ENCODE peak calls at places on chromosomes 2 and 18, in five cellular contexts. X is A549, N is tibial nerve, K is gastrocnemius medialis, T is body of pancreas. D is an unnamed sample.

GRCh38 chr2:50727940-50728339 is 304.0 kb downstream of the NRXN1 start:
- DNase-seq in X (no peak), N (no peak), K (no peak), T (no peak), D (no peak)

GRCh38 chr2:79040967-79041582 is 15.6 kb downstream of the REG3G start:
- DNase-seq in X (no peak), N (no peak), K (no peak), T (peak; percentile 22), D (peak; percentile 14)

GRCh38 chr2:120429586-120430500 is 83.9 kb downstream of the INHBB start:
- DNase-seq in X (no peak), N (no peak), K (no peak), T (no peak), D (no peak)

GRCh38 chr2:232376713-232377112 is 1.8 kb upstream of the ALPP start:
- DNase-seq in X (no peak), N (no peak), K (no peak), T (no peak), D (no peak)

GRCh38 chr2:177164584-177165052 is 48.0 kb upstream of the HNRNPA3 start:
- DNase-seq in X (peak; percentile 49), N (peak; percentile 96), K (peak; percentile 59), T (peak; percentile 83), D (peak; percentile 89)

GRCh38 chr2:65700004-65700651 is 267.7 kb upstream of the SPRED2 start:
- DNase-seq in X (no peak), N (no peak), K (no peak), T (no peak), D (no peak)

GRCh38 chr2:221166283-221166682 is 405.8 kb downstream of the EPHA4 start:
- DNase-seq in X (no peak), N (peak; percentile 10), K (no peak), T (no peak), D (no peak)

GRCh38 chr2:127359520-127359919 is 28.3 kb downstream of the MAP3K2 start:
- DNase-seq in X (no peak), N (no peak), K (no peak), T (no peak), D (no peak)

GRCh38 chr2:100548771-100549170 is 14.0 kb upstream of the PDCL3 start:
- DNase-seq in X (no peak), N (no peak), K (no peak), T (no peak), D (no peak)

GRCh38 chr18:59353079-59353680 is 5.9 kb downstream of the LMAN1 start:
- DNase-seq in X (no peak), N (no peak), K (no peak), T (no peak), D (peak; percentile 30)

GRCh38 chr18:59357928-59358327 is 1.1 kb downstream of the LMAN1 start:
- DNase-seq in X (no peak), N (no peak), K (no peak), T (peak; percentile 32), D (peak; percentile 92)

GRCh38 chr18:59354731-59355130 is 4.3 kb downstream of the LMAN1 start:
- DNase-seq in X (no peak), N (no peak), K (no peak), T (no peak), D (peak; percentile 15)

GRCh38 chr18:59359576-59359952 is 499 bp upstream of the LMAN1 start:
- DNase-seq in X (no peak), N (no peak), K (no peak), T (no peak), D (no peak)

DNA sequence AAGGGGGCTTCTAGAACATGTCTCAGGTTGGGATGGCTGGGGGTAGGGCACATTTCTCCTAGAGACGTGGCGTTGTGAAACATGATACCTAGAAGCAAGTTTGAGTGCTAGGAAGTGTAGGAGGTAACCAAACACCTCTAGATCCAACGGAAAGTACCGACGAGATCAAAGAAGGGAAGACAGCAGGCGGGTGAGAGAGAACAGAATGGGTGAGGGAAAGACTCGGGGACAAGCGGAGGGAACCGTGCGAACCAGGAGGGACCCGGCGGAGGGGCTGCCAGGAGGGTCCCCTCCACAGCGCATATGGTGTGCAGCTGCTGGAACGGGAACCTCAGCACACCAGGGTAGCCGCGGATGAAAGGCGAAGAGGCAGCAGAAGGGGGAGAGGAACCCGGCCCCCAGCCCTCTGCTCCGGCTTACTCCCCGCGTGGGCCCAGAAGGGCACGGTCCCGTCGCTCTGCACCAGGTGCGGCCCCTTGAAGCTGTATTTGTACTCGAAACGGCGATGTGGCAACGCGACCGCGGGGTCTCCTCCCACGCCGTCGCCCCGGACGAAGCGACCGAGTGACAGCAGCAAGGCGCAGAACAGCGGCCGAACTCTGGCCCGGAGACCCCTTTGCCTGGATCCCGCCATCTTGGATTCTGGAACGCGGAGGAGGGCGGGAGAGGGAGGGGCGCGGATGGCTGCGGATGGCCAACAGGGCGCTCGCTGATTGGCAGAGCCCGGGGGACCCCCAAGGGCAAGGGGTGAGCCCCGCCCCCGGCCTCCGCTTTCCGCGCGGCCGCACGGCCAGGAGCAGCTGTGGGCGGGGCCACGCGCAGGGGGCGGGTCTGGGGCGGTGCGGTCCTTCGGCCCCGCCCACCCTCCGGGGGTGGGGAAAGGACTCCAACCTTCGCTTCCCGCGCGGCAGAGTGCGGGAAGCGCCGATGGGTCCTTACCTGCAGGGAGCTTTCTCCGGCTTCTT is at the start of gene LMAN1:
- DNase-seq in X (peak; percentile 81), N (peak; percentile 90), K (peak; percentile 92), T (peak; percentile 97), D (peak; percentile 97)
- TF ChIP-seq POLR2A in X (peak; percentile 78), N (peak; percentile 48), K (peak; percentile 56), T (peak; percentile 81), D (peak; percentile 49)

GRCh38 chr18:9958861-9959399 is 45.1 kb downstream of the VAPA start:
- DNase-seq in X (no peak), N (no peak), K (no peak), T (no peak), D (no peak)
- TF ChIP-seq POLR2A in X (no peak), N (no peak), K (no peak), T (no peak), D (peak; percentile 21)

GRCh38 chr2:230068658-230069080 is at the start of gene SLC16A14:
- DNase-seq in X (peak; percentile 7), N (peak; percentile 16), K (no peak), T (peak; percentile 37), D (peak; percentile 19)

GRCh38 chr2:230071421-230071820 is 2.7 kb upstream of the SLC16A14 start:
- DNase-seq in X (no peak), N (no peak), K (no peak), T (no peak), D (no peak)

GRCh38 chr2:230067990-230068657 is 600 bp downstream of the SLC16A14 start:
- DNase-seq in X (peak; percentile 7), N (no peak), K (no peak), T (peak; percentile 47), D (peak; percentile 44)

GRCh38 chr2:230069418-230069817 is 694 bp upstream of the SLC16A14 start:
- DNase-seq in X (no peak), N (no peak), K (no peak), T (no peak), D (no peak)
- TF ChIP-seq POLR2A in X (no peak), N (no peak), K (no peak), T (no peak), D (no peak)

GRCh38 chr18:49630246-49630699 is 68.4 kb downstream of the LIPG start:
- DNase-seq in X (no peak), N (no peak), K (peak; percentile 19), T (peak; percentile 31), D (no peak)
- TF ChIP-seq POLR2A in X (no peak), N (no peak), K (no peak), T (no peak), D (no peak)

DNA sequence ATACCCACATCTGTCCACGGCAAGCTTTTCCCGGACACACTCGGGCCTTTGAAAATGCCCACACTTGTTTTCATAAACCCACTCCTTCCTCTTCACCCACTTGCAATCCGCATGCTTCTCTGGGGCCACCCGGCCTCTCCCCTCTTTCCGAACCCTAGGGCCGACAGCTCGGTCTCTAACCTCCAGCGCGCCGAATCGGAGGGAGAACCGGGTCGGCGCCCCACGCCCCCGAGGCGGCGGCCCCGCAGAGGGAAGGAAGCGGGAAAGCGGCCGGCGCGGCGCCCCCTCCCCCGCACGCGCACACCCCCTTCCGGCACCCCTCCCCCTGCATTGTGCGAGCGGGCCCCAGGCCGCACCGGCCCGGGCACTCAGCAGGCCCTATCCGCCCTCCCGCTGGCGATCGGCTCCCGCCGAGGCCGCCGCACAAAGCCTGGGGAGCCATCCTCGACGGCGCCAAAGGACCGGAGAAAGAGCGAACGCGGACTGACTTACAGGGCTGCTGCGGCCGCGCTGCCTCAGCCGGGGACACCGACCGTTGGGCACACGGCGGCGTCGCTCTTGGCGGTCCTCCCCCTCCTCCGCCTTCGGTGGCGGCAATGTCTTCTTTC is 435 bp downstream of the PUM2 start:
- DNase-seq in X (peak; percentile 41), N (no peak), K (peak; percentile 24), T (peak; percentile 40), D (peak; percentile 80)
- TF ChIP-seq POLR2A in X (peak; percentile 34), N (no peak), K (no peak), T (no peak), D (no peak)